ENCODE peak calls at places on chromosomes 7 and 10, in seven cellular contexts. X is tibial nerve, P is A549, C is endothelial cell of umbilical vein, N is HepG2, M is sigmoid colon, J is suprapubic skin. H is an unnamed sample.

GRCh38 chr10:33329178-33329577 is 5.3 kb downstream of the NRP1 start:
- DNase-seq in X (no peak), P (no peak), C (no peak), N (no peak), M (no peak), J (no peak), H (no peak)

GRCh38 chr7:81583882-81584533 is 185.8 kb downstream of the HGF start:
- DNase-seq in X (no peak), P (no peak), C (no peak), N (no peak), M (no peak), J (no peak), H (no peak)

GRCh38 chr10:6202098-6202683 is 541 bp upstream of the PFKFB3 start:
- DNase-seq in X (no peak), P (no peak), C (no peak), N (no peak), M (no peak), J (no peak), H (no peak)

GRCh38 chr7:5687936-5688673 is 93.4 kb downstream of the RNF216 start:
- DNase-seq in X (no peak), P (no peak), C (no peak), N (no peak), M (no peak), J (no peak), H (no peak)

GRCh38 chr10:113056030-113056429 is 106.0 kb downstream of the TCF7L2 start:
- DNase-seq in X (no peak), P (no peak), C (no peak), N (no peak), M (no peak), J (no peak), H (no peak)

GRCh38 chr10:8065651-8066050 is 11.2 kb downstream of the GATA3 start:
- DNase-seq in X (no peak), P (no peak), C (peak), N (no peak), M (no peak), J (no peak), H (no peak)

GRCh38 chr10:123868058-123868995 is 23.3 kb downstream of the CPXM2 start:
- DNase-seq in X (no peak), P (no peak), C (no peak), N (peak), M (no peak), J (no peak), H (no peak)

GRCh38 chr7:24924375-24924774 is 55.6 kb downstream of the OSBPL3 start:
- DNase-seq in X (no peak), P (no peak), C (no peak), N (no peak), M (no peak), J (no peak), H (no peak)

GRCh38 chr7:100464210-100464660 is at the start of gene SPACDR:
- DNase-seq in X (no peak), P (no peak), C (no peak), N (no peak), M (no peak), J (no peak), H (no peak)

GRCh38 chr7:100464791-100465190 is 731 bp upstream of the SPACDR start:
- DNase-seq in X (no peak), P (no peak), C (no peak), N (no peak), M (no peak), J (no peak), H (no peak)

GRCh38 chr7:100465702-100466311 is 1.7 kb upstream of the SPACDR start:
- DNase-seq in X (peak), P (peak), C (peak), N (peak), M (peak), J (no peak), H (no peak)

GRCh38 chr7:100466830-100467605 is 3.0 kb upstream of the SPACDR start:
- DNase-seq in X (no peak), P (no peak), C (no peak), N (no peak), M (no peak), J (no peak), H (no peak)

DNA sequence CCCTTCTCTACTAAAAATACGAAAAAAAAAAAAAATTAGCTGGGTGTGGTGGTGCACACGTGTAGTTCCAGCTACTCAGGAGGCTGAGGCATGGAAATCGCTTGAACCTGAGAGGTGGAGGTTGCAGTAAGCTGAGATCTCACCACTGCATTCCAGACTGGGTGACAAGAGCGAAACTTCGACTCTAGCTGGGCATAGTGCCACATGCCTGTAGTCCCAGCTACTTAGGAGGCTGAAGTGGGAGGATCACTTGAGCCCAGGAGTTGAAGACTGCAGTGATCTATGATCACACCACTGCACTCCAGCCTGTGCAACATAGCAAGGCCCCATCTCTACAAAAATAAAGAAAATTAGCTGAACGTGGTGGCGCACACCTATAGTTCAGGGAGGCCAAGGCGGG is 1.2 kb upstream of the SPACDR start:
- DNase-seq in X (no peak), P (no peak), C (no peak), N (no peak), M (no peak), J (no peak), H (no peak)
- TF ChIP-seq POLR2A in X (no peak), P (no peak), C (no peak), N (no peak), M (no peak), J (no peak), H (no peak)

DNA sequence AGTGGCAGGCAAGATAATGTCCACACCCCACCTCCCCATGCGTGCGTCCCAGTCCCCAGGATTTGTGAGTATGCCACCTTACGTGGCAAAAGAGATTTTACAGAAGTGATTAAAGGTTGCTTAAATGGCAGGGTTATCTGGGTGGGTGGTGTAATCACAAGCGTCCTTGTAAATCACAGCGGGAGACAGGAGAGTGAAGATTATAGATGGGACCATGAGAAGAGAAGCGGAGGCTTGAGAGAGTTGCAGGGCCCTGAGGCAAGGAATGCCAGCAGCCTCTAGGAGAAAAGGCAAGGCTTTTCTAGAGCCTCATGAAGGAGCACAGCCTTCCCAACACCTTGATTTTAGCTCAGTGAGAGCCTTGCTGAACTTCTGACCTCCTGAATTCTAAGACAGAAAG is 10.2 kb downstream of the ZRANB1 start:
- DNase-seq in X (no peak), P (no peak), C (no peak), N (no peak), M (no peak), J (no peak), H (no peak)
- TF ChIP-seq POLR2A in X (no peak), P (no peak), C (no peak), N (no peak), M (no peak), J (no peak), H (no peak)

GRCh38 chr10:79445708-79446450 is 455 bp upstream of the ZCCHC24 start:
- DNase-seq in X (peak), P (peak), C (peak), N (peak), M (peak), J (peak), H (peak)
- TF ChIP-seq POLR2A in X (no peak), P (no peak), C (peak), N (no peak), M (peak), J (peak), H (no peak)

GRCh38 chr7:140062528-140063299 is at the start of gene PARP12:
- DNase-seq in X (peak), P (peak), C (peak), N (peak), M (peak), J (peak), H (peak)
- TF ChIP-seq POLR2A in X (peak), P (peak), C (peak), N (no peak), M (no peak), J (no peak), H (peak)

H was measured in GM12878.